ENCODE peak calls at places on chromosomes 4 and X, in eight cellular contexts. J, W, V, H, K, B, C and S are unnamed samples.

GRCh38 chr4:20172070-20172760 is 79.5 kb upstream of the SLIT2 start:
- DNase-seq in C (no peak), H (no peak), K (no peak), V (no peak), J (no peak), W (no peak), B (peak; percentile 2), S (no peak)

GRCh38 chrX:1658083-1658463 is 43.2 kb downstream of the ASMT start:
- DNase-seq in J (no peak), W (no peak), H (no peak), K (no peak), B (peak; percentile 21), V (no peak), C (no peak), S (no peak)

GRCh38 chrX:124341361-124342132 is 4.8 kb upstream of the SH2D1A start:
- DNase-seq in J (no peak), B (no peak), V (no peak), K (no peak), H (no peak), W (no peak), C (no peak), S (no peak)

GRCh38 chr4:36841583-36842326 is 402.8 kb upstream of the NWD2 start:
- DNase-seq in V (no peak), W (no peak), K (no peak), B (no peak), H (no peak), C (no peak), J (no peak), S (no peak)

GRCh38 chr4:20698382-20698781 is 1.9 kb upstream of the PACRGL start:
- DNase-seq in W (no peak), H (no peak), K (no peak), V (no peak), C (no peak), B (no peak), J (no peak), S (no peak)

GRCh38 chrX:45329217-45329616 is 128.5 kb upstream of the DIPK2B start:
- DNase-seq in J (no peak), W (no peak), K (no peak), B (no peak), H (no peak), V (no peak), C (no peak), S (no peak)

GRCh38 chrX:55008571-55009358 is 8.6 kb downstream of the APEX2 start:
- DNase-seq in C (no peak), B (peak; percentile 17), J (no peak), W (no peak), V (no peak), H (no peak), K (peak; percentile 42), S (peak; percentile 5)

GRCh38 chrX:139909716-139910115 is 23.1 kb downstream of the ATP11C start:
- DNase-seq in H (no peak), J (no peak), B (no peak), C (no peak), V (no peak), W (no peak), K (no peak), S (no peak)

GRCh38 chr4:132180020-132180427 is 969.1 kb upstream of the PCDH10 start:
- DNase-seq in V (no peak), B (no peak), W (no peak), H (no peak), J (no peak), K (peak; percentile 45), C (no peak), S (no peak)

GRCh38 chr4:108683479-108683878 is 33.1 kb downstream of the OSTC start:
- DNase-seq in B (no peak), W (no peak), K (peak; percentile 51), C (no peak), J (no peak), V (no peak), H (no peak), S (no peak)

GRCh38 chrX:23908219-23909003 is 605 bp downstream of the CXorf58 start:
- DNase-seq in K (no peak), V (no peak), W (peak; percentile 51), B (peak; percentile 59), J (no peak), C (no peak), H (no peak), S (no peak)

GRCh38 chr4:122005064-122005755 is 53.4 kb upstream of the TRPC3 start:
- DNase-seq in K (no peak), C (no peak), H (no peak), B (no peak), V (no peak), W (no peak), J (no peak), S (no peak)

GRCh38 chrX:102739642-102740041 is 19.1 kb downstream of the GPRASP3 start:
- DNase-seq in V (no peak), K (no peak), H (no peak), B (peak; percentile 10), C (no peak), J (no peak), W (no peak), S (no peak)

GRCh38 chr4:153341575-153342090 is 2.9 kb upstream of the MND1 start:
- DNase-seq in K (peak; percentile 71), V (no peak), C (no peak), J (no peak), B (no peak), W (no peak), H (no peak), S (no peak)

GRCh38 chr4:87270144-87270543 is 49.7 kb upstream of the KLHL8 start:
- DNase-seq in V (no peak), H (peak; percentile 44), B (peak; percentile 32), J (no peak), C (no peak), W (peak; percentile 28), K (peak; percentile 31), S (no peak)

GRCh38 chrX:136823175-136823574 is 42.4 kb upstream of the ARHGEF6 start:
- DNase-seq in B (no peak), W (no peak), K (no peak), C (no peak), V (no peak), J (no peak), H (no peak), S (no peak)

GRCh38 chr4:11151500-11151899 is 277.2 kb downstream of the HS3ST1 start:
- DNase-seq in H (no peak), C (no peak), V (no peak), J (no peak), B (no peak), W (no peak), K (no peak), S (no peak)

GRCh38 chrX:43822015-43822414 is 60.2 kb downstream of the MAOB start:
- DNase-seq in V (no peak), B (no peak), H (no peak), C (no peak), J (no peak), K (no peak), W (no peak), S (no peak)

GRCh38 chrX:107775734-107776511 is at the start of gene TSC22D3:
- DNase-seq in C (peak; percentile 69), B (peak; percentile 94), J (peak; percentile 78), K (peak; percentile 64), H (peak; percentile 53), W (peak; percentile 81), V (peak; percentile 81), S (peak; percentile 70)

GRCh38 chr4:78569291-78569821 is 17.8 kb downstream of the ANXA3 start:
- DNase-seq in V (no peak), W (no peak), J (no peak), H (no peak), B (no peak), K (peak; percentile 80), C (no peak), S (no peak)

GRCh38 chr4:169229571-169230028 is 41.2 kb downstream of the SH3RF1 start:
- DNase-seq in H (no peak), C (no peak), V (no peak), J (no peak), W (no peak), B (no peak), K (peak; percentile 77), S (no peak)
- H3K27ac ChIP-seq in H (no peak overlapping the region), C (peak overlapping the region; percentile 5), V (no peak overlapping the region), J (no peak overlapping the region), W (no peak overlapping the region), B (no peak overlapping the region), K (peak overlapping the region; percentile 43), S (no peak overlapping the region)

GRCh38 chr4:137531951-137532868 is at the start of gene PCDH18:
- DNase-seq in B (peak; percentile 71), K (peak; percentile 90), H (peak; percentile 77), J (peak; percentile 66), V (peak; percentile 74), C (peak; percentile 88), W (peak; percentile 91), S (no peak)

GRCh38 chr4:137535718-137536117 is 3.4 kb upstream of the PCDH18 start:
- DNase-seq in C (no peak), J (no peak), K (no peak), H (no peak), V (no peak), W (no peak), B (no peak), S (no peak)

GRCh38 chr4:137534516-137534915 is 2.2 kb upstream of the PCDH18 start:
- DNase-seq in H (no peak), J (no peak), V (no peak), C (no peak), K (no peak), B (no peak), W (no peak), S (no peak)

GRCh38 chr4:137532869-137533236 is 559 bp upstream of the PCDH18 start:
- DNase-seq in H (no peak), J (no peak), C (no peak), B (no peak), V (no peak), K (no peak), W (no peak), S (no peak)

GRCh38 chr4:137533855-137534254 is 1.6 kb upstream of the PCDH18 start:
- DNase-seq in V (no peak), J (no peak), H (no peak), W (no peak), C (no peak), B (no peak), K (no peak), S (no peak)
- H3K27ac ChIP-seq in V (peak overlapping the region; percentile 77), J (no peak overlapping the region), H (no peak overlapping the region), W (no peak overlapping the region), C (peak overlapping the region; percentile 77), B (no peak overlapping the region), K (no peak overlapping the region), S (no peak overlapping the region)

GRCh38 chrX:13415551-13415950 is 95.7 kb upstream of the ATXN3L start:
- DNase-seq in B (no peak), V (no peak), J (no peak), K (no peak), H (no peak), C (no peak), W (no peak), S (no peak)
- H3K27ac ChIP-seq in B (no peak overlapping the region), V (no peak overlapping the region), J (no peak overlapping the region), K (no peak overlapping the region), H (no peak overlapping the region), C (no peak overlapping the region), W (no peak overlapping the region), S (no peak overlapping the region)

DNA sequence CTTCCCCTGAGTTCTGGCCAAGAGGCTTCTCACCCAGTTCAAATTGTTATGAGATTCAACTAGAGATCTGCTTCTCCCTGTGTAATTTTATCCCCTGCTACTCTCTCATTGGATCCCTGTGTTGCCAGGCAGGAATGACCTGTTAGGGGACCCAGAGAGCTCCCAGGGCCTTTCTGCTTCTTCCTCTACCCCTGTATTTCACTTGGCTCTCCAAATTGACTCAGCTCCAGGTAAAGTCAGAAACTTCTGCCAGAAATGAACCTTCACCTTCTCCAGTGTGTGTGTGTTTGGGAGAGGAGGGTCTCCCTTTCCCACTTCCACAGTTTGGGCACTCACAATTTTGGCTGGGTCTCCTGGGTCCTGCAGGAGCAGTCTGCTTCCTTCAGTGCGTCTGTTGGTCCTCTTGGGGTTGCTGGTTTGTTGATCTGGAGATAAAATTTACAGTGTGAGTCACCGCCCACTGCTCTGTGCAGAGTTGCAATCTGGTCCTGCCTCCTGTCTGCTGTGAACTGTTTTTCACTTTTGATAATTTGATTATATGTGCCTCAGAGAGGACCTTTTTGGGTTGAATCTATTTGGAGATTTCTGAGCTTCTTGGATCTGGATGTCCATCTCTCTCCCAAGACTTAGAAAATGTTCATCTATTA is 112.4 kb upstream of the EDA2R start:
- DNase-seq in V (no peak), B (no peak), H (no peak), C (no peak), J (no peak), K (no peak), W (no peak), S (no peak)
- H3K27ac ChIP-seq in V (no peak overlapping the region), B (no peak overlapping the region), H (no peak overlapping the region), C (no peak overlapping the region), J (no peak overlapping the region), K (no peak overlapping the region), W (no peak overlapping the region), S (no peak overlapping the region)